ENCODE peak calls at places on chromosomes 2 and 18, in seven cellular contexts. H is ovary, E is sigmoid colon, U is A549, G is K562, L is HepG2, V is transverse colon. S is an unnamed sample.

GRCh38 chr2:88651646-88652045 is 24.4 kb upstream of the EIF2AK3 start:
- DNase-seq in H (no peak), E (no peak), U (no peak), G (no peak), L (peak), V (no peak), S (no peak)

GRCh38 chr2:62042944-62043343 is 137.5 kb downstream of the COMMD1 start:
- DNase-seq in H (no peak), E (no peak), U (no peak), G (no peak), L (no peak), V (no peak), S (no peak)

GRCh38 chr2:118223487-118224136 is 135.3 kb downstream of the INSIG2 start:
- DNase-seq in H (no peak), E (no peak), U (no peak), G (no peak), L (no peak), V (no peak), S (no peak)

GRCh38 chr2:53609561-53609960 is 158.0 kb upstream of the CHAC2 start:
- DNase-seq in H (no peak), E (no peak), U (no peak), G (no peak), L (no peak), V (no peak), S (no peak)

GRCh38 chr2:98810588-98810928 is 79.6 kb upstream of the MGAT4A start:
- DNase-seq in H (no peak), E (no peak), U (no peak), G (no peak), L (no peak), V (no peak), S (no peak)

GRCh38 chr2:75044291-75044690 is 85.8 kb downstream of the POLE4 start:
- DNase-seq in H (no peak), E (no peak), U (no peak), G (no peak), L (no peak), V (no peak), S (peak)

GRCh38 chr2:197229509-197230458 is 80.8 kb downstream of the ANKRD44 start:
- DNase-seq in H (no peak), E (no peak), U (no peak), G (no peak), L (no peak), V (no peak), S (no peak)

GRCh38 chr2:190343170-190343499 is 254 bp upstream of the INPP1 start:
- DNase-seq in H (no peak), E (no peak), U (no peak), G (no peak), L (no peak), V (no peak), S (no peak)

GRCh38 chr2:183543731-183544130 is 419.5 kb downstream of the NUP35 start:
- DNase-seq in H (no peak), E (no peak), U (no peak), G (no peak), L (no peak), V (peak), S (no peak)

GRCh38 chr2:32711219-32711618 is 83.4 kb downstream of the TTC27 start:
- DNase-seq in H (no peak), E (no peak), U (peak), G (no peak), L (no peak), V (no peak), S (no peak)

GRCh38 chr2:85390941-85391669 is 19.1 kb downstream of the CAPG start:
- DNase-seq in H (peak), E (peak), U (peak), G (peak), L (peak), V (peak), S (peak)

GRCh38 chr2:169047253-169048250 is 16.4 kb upstream of the ABCB11 start:
- DNase-seq in H (no peak), E (no peak), U (no peak), G (no peak), L (no peak), V (no peak), S (no peak)

GRCh38 chr2:60530660-60531276 is 22.7 kb downstream of the BCL11A start:
- DNase-seq in H (no peak), E (peak), U (no peak), G (peak), L (peak), V (peak), S (peak)

GRCh38 chr2:16666453-16666801 is 793 bp upstream of the CYRIA start:
- DNase-seq in H (no peak), E (no peak), U (no peak), G (no peak), L (no peak), V (no peak), S (no peak)

GRCh38 chr18:76573325-76574025 is 78.4 kb upstream of the ZNF516 start:
- DNase-seq in H (no peak), E (no peak), U (peak), G (no peak), L (no peak), V (no peak), S (no peak)

DNA sequence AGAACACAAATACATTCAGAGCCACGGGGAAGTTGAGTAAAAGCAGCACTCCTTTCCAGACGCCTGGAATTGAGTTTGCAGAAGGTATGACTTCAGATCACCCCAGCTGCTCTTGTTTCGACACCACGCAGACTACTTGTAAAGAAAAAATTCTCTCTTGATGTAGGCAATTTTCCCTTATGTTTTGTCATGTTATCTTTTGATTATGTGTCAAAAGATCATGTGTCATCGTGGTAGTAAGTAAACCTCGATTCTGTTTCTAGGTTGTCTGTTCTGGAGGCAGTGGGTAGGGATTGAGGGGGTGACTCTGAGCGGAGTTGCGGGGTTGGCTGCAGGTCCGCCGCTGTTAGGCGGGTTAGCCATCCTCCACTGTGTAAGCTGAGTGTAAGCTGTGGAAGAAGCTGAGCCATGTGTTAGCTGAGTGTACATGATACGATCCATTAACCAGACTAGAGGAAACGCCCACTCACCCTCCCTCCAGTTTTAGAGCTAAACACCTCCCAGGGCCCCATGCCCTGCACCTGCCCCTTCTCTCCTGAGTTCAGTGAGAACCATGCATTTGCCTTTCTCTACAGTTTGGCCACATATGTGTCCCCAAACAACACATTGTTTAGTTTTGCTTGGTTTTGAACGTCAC is 181.8 kb downstream of the SNTG2 start:
- DNase-seq in H (no peak), E (no peak), U (no peak), G (no peak), L (no peak), V (no peak), S (no peak)
- TF ChIP-seq EP300 in H (no peak), E (no peak), U (no peak), G (no peak), L (no peak), V (no peak), S (no peak)

GRCh38 chr2:165240927-165241326 is 1.7 kb downstream of the SCN2A start:
- DNase-seq in H (no peak), E (no peak), U (no peak), G (no peak), L (no peak), V (no peak), S (no peak)
- TF ChIP-seq EP300 in H (no peak), E (no peak), U (no peak), G (no peak), L (no peak), V (no peak), S (no peak)

DNA sequence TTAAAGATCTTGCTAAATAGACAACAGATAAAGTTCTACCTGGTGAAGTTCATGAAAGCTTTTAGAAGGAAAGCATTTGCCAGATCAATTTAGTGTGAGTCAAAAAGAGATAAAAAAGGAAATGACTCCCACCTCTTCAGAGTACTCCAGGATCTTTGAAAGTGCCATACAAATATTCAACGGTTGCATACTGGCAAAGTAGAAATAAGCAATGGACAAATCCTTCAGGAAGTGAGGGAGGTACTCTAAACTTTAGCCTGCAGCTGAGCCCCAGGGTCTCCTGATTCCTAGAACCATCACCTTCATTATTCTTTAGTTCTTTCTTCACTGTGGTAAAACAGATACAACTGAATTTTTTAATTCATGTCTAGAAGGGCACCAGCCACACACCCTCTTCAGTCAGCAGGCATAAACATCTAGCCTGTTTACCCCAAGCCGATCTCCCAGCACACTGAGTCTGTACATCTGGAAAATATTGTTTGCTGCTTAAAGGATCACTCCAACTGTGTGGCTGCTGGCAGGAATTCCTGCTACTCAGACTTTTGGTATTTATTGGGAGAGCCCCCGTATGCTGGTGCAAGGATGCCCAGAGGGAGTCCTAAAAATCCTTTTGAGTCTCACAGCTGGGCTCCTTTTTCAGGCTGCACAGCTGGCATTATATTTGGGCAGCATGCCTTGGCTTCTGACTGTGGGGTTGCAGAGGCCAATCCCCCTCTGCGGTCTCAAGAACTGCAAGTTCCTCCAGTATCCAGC is 72.3 kb upstream of the SESTD1 start:
- DNase-seq in H (no peak), E (no peak), U (no peak), G (no peak), L (no peak), V (no peak), S (no peak)
- TF ChIP-seq EP300 in H (no peak), E (no peak), U (no peak), G (no peak), L (no peak), V (no peak), S (no peak)

GRCh38 chr18:58552057-58552461 is 76.8 kb downstream of the ALPK2 start:
- DNase-seq in H (no peak), E (no peak), U (peak), G (no peak), L (peak), V (no peak), S (no peak)
- TF ChIP-seq EP300 in H (no peak), E (no peak), U (peak), G (no peak), L (no peak), V (no peak), S (no peak)

GRCh38 chr2:240560480-240561324 is 545 bp downstream of the DUSP28 start:
- DNase-seq in H (peak), E (peak), U (peak), G (peak), L (peak), V (peak), S (peak)
- TF ChIP-seq EP300 in H (no peak), E (no peak), U (no peak), G (no peak), L (no peak), V (no peak), S (no peak)

DNA sequence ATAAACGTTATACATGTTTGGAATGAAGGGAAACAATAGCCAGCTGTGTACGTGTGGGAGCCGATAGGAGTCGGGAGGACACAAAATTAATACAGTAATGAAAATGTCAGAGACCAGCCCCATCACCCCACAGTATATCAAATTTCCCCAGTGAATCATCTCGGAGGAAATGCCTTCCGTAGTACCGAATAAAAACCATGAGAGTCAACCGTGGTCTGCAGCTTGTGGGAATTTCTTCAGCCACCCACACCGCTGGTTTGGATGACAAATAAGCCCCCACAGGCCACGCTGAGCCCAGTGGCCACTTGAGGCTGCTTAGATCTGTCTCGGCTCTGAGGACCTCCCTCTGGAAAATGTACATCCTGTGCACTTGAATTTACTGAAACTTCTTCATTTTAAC is 133.7 kb downstream of the COL6A3 start:
- DNase-seq in H (no peak), E (no peak), U (no peak), G (no peak), L (no peak), V (no peak), S (no peak)
- TF ChIP-seq EP300 in H (no peak), E (no peak), U (no peak), G (no peak), L (no peak), V (no peak), S (peak)

DNA sequence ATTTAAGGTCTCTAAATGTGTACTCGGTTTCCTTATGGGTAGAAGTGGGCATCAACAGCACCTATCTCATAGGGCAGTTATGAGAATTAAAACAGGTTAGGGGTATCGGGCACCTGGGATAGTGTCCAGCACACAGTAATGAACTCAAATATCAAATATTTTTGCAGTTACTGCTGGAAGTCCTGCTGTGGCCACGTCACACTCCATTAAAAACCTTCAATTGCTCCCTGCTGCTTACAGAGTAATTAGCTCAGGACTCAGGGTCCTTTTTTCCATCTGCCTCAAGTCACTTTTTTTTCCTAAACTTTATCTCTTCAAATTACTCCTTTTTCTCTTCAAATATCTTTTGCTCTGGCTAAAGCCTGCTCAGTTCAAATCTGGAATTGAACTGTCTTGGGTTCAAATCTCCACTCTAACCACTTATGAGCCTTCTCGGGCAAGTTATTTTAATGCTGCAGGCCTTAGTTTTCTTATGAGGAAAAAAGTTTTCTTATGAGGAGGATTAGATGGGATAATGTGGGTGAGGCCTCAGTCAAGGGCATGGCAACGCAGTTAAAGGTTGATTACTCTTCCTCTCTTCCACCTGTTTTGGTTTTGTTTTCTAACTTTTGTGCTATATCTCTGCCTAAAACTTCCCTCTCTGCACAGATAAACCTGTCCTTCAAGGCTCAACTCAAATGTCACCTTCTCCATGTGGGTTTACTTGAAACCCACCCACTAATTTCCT is 36.6 kb downstream of the SPRED2 start:
- DNase-seq in H (no peak), E (no peak), U (no peak), G (no peak), L (no peak), V (no peak), S (no peak)
- TF ChIP-seq EP300 in H (no peak), E (no peak), U (no peak), G (no peak), L (no peak), V (no peak), S (no peak)

DNA sequence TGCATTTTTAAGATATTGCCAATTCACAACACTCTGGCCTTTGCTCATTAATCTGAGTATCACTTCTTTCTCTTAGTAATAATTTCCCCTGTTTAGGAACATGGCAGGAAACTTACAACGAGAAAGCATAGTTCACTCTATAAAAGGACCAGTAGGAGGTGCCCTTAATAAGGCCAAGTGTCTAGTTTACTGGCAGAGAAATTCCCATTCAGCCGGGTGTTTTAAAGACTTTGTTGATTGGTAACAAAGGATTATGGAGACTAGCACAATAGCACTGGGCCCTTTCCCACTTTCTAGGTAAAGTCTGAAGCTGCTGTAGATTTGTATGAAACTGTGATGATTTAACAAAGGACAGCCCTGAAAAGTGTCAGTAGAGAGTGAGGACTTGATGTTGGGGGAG is 3.1 kb downstream of the DCC start:
- DNase-seq in H (no peak), E (no peak), U (peak), G (no peak), L (no peak), V (no peak), S (peak)
- TF ChIP-seq EP300 in H (no peak), E (no peak), U (no peak), G (no peak), L (no peak), V (no peak), S (no peak)

GRCh38 chr2:69272803-69273471 is 114.1 kb downstream of the GFPT1 start:
- DNase-seq in H (no peak), E (no peak), U (no peak), G (no peak), L (peak), V (no peak), S (no peak)

GRCh38 chr2:69269330-69269729 is 117.7 kb downstream of the GFPT1 start:
- DNase-seq in H (no peak), E (no peak), U (no peak), G (no peak), L (no peak), V (no peak), S (no peak)

GRCh38 chr2:69275490-69275889 is 111.5 kb downstream of the GFPT1 start:
- DNase-seq in H (no peak), E (no peak), U (no peak), G (no peak), L (no peak), V (no peak), S (no peak)

GRCh38 chr2:69271831-69272257 is 115.2 kb downstream of the GFPT1 start:
- DNase-seq in H (no peak), E (no peak), U (no peak), G (no peak), L (no peak), V (no peak), S (no peak)
- TF ChIP-seq EP300 in H (no peak), E (no peak), U (no peak), G (no peak), L (no peak), V (no peak), S (no peak)

S was measured in SK-N-SH.